ENCODE peak calls at places on chromosomes 11 and 22, in six cellular contexts. D is psoas muscle; Y is iPS-NIHi11; P is A172; X is effector memory CD8-positive, alpha-beta T cell; L is activated CD4-positive, alpha-beta T cell treated with anti-CD3 and anti-CD28 coated beads, Interleukin-2, amount 50 U/mL, for 24 hours. B is an unnamed sample.

GRCh38 chr22:23400286-23400981 is 179.7 kb downstream of the IGLL1 start:
- DNase-seq in D (no peak), Y (no peak), X (no peak), P (no peak), L (no peak), B (no peak)

GRCh38 chr11:61731956-61732675 is 20.3 kb upstream of the MYRF start:
- DNase-seq in Y (no peak), X (no peak), D (no peak), P (no peak), L (no peak), B (no peak)

GRCh38 chr22:23849009-23850006 is 8.4 kb upstream of the SLC2A11 start:
- DNase-seq in L (peak; percentile 83), X (peak; percentile 90), D (peak; percentile 92), P (peak; percentile 40), Y (peak; percentile 93), B (peak; percentile 79)

GRCh38 chr11:6626971-6627761 is 7.9 kb upstream of the TPP1 start:
- DNase-seq in X (no peak), P (no peak), Y (no peak), D (no peak), L (no peak), B (no peak)

GRCh38 chr22:39938509-39938908 is 21.7 kb upstream of the TMA7B start:
- DNase-seq in D (no peak), P (no peak), L (no peak), X (no peak), Y (no peak), B (no peak)

GRCh38 chr11:33319965-33320813 is 63.0 kb downstream of the HIPK3 start:
- DNase-seq in L (no peak), D (no peak), Y (no peak), P (no peak), X (no peak), B (no peak)

GRCh38 chr11:31806944-31807790 is 4.0 kb downstream of the PAX6 start:
- DNase-seq in L (no peak), P (no peak), X (no peak), D (no peak), Y (no peak), B (no peak)

GRCh38 chr11:64230209-64230984 is at the start of gene DNAJC4:
- DNase-seq in D (peak; percentile 93), X (peak; percentile 83), Y (peak; percentile 85), L (peak; percentile 67), P (peak; percentile 84), B (peak; percentile 93)

GRCh38 chr11:18064450-18065048 is 18.5 kb upstream of the TPH1 start:
- DNase-seq in Y (no peak), D (no peak), P (no peak), X (no peak), L (no peak), B (no peak)

GRCh38 chr11:65452806-65453490 is 30.4 kb downstream of the NEAT1 start:
- DNase-seq in L (no peak), Y (no peak), D (peak; percentile 66), X (no peak), P (peak; percentile 87), B (no peak)

GRCh38 chr11:76313271-76313670 is 67.7 kb downstream of the THAP12 start:
- DNase-seq in L (no peak), P (no peak), X (no peak), Y (no peak), D (no peak), B (no peak)

GRCh38 chr11:80980221-80980620 is 1539.4 kb upstream of the TENM4 start:
- DNase-seq in X (no peak), Y (no peak), L (no peak), P (peak; percentile 56), D (no peak), B (no peak)

GRCh38 chr11:66846671-66847091 is 3.4 kb downstream of the RCE1 start:
- DNase-seq in X (no peak), L (no peak), P (no peak), Y (no peak), D (peak; percentile 43), B (no peak)

GRCh38 chr11:22466809-22467208 is 128.6 kb downstream of the SLC17A6 start:
- DNase-seq in P (peak; percentile 33), X (no peak), Y (peak; percentile 9), D (peak; percentile 69), L (no peak), B (peak; percentile 87)

GRCh38 chr11:81030186-81030585 is 1589.4 kb upstream of the TENM4 start:
- DNase-seq in X (no peak), L (no peak), Y (no peak), P (no peak), D (no peak), B (peak; percentile 1)

GRCh38 chr11:131033151-131033651 is 116.9 kb upstream of the SNX19 start:
- DNase-seq in Y (peak; percentile 23), P (peak; percentile 90), X (no peak), D (no peak), L (no peak), B (peak; percentile 91)

GRCh38 chr11:119797137-119797611 is 68.2 kb upstream of the NECTIN1 start:
- DNase-seq in X (no peak), P (no peak), Y (peak; percentile 66), L (no peak), D (no peak), B (no peak)

GRCh38 chr11:44568706-44569473 is 3.4 kb downstream of the CD82 start:
- DNase-seq in L (peak; percentile 73), X (peak; percentile 79), P (peak; percentile 96), Y (no peak), D (peak; percentile 82), B (peak; percentile 96)

GRCh38 chr11:32034680-32035079 is 56.2 kb upstream of the RCN1 start:
- DNase-seq in D (no peak), Y (no peak), L (no peak), X (no peak), P (no peak), B (no peak)

GRCh38 chr11:119823077-119823476 is 94.1 kb upstream of the NECTIN1 start:
- DNase-seq in L (no peak), P (no peak), D (no peak), X (no peak), Y (no peak), B (no peak)

GRCh38 chr11:101357771-101358170 is 226.0 kb downstream of the TRPC6 start:
- DNase-seq in X (no peak), Y (no peak), D (no peak), L (no peak), P (no peak), B (no peak)

GRCh38 chr11:112004389-112004788 is 20.8 kb upstream of the DLAT start:
- DNase-seq in P (no peak), Y (peak; percentile 62), D (no peak), L (no peak), X (peak; percentile 4), B (no peak)

GRCh38 chr11:3109921-3110706 is 52.9 kb upstream of the CARS1 start:
- DNase-seq in L (no peak), D (peak; percentile 82), X (peak; percentile 41), Y (peak; percentile 90), P (peak; percentile 28), B (peak; percentile 62)

GRCh38 chr22:28442951-28443876 is 236.4 kb downstream of the TTC28 start:
- DNase-seq in Y (peak; percentile 78), P (peak; percentile 36), D (peak; percentile 73), X (no peak), L (no peak), B (peak; percentile 75)

GRCh38 chr11:1291295-1292017 is 18.0 kb downstream of the TOLLIP start:
- DNase-seq in D (peak; percentile 44), Y (no peak), P (no peak), X (no peak), L (no peak), B (no peak)

GRCh38 chr11:10500263-10500601 is 40.8 kb downstream of the RNF141 start:
- DNase-seq in L (no peak), X (no peak), D (no peak), P (no peak), Y (no peak), B (no peak)

GRCh38 chr11:35944503-35945136 is 758 bp downstream of the LDLRAD3 start:
- DNase-seq in X (no peak), Y (peak; percentile 41), P (no peak), D (peak; percentile 78), L (no peak), B (peak; percentile 21)